ENCODE peak calls at places on chromosome 1, in four cellular contexts. I is left ventricle myocardium inferior; J is CD8-positive, alpha-beta T cell; C is fibroblast of lung. D is an unnamed sample.

GRCh38 chr1:76177644-76178043 is 103.1 kb downstream of the ST6GALNAC3 start:
- DNase-seq in I (no peak), J (no peak), C (no peak), D (no peak)

GRCh38 chr1:109191377-109191776 is 22.3 kb upstream of the SARS1 start:
- DNase-seq in I (no peak), J (no peak), C (no peak), D (no peak)

GRCh38 chr1:13699510-13699909 is 478 bp upstream of the PRDM2 start:
- DNase-seq in I (no peak), J (no peak), C (peak; percentile 20), D (peak; percentile 33)

GRCh38 chr1:150917387-150917786 is 8.8 kb upstream of the SETDB1 start:
- DNase-seq in I (no peak), J (no peak), C (no peak), D (no peak)

GRCh38 chr1:25194054-25194453 is 38.2 kb downstream of the SYF2 start:
- DNase-seq in I (no peak), J (no peak), C (no peak), D (no peak)

GRCh38 chr1:209645574-209646452 is 6.4 kb downstream of the LAMB3 start:
- DNase-seq in I (no peak), J (no peak), C (no peak), D (no peak)

GRCh38 chr1:32881871-32882850 is 4.1 kb upstream of the HPCA start:
- DNase-seq in I (peak; percentile 69), J (no peak), C (no peak), D (peak; percentile 81)

GRCh38 chr1:193402032-193402431 is 215.6 kb upstream of the B3GALT2 start:
- DNase-seq in I (no peak), J (no peak), C (no peak), D (no peak)

GRCh38 chr1:25695066-25695990 is 78.7 kb downstream of the MAN1C1 start:
- DNase-seq in I (peak; percentile 80), J (no peak), C (peak; percentile 100), D (peak; percentile 89)

GRCh38 chr1:984476-984814 is 2.6 kb upstream of the PERM1 start:
- DNase-seq in I (no peak), J (no peak), C (no peak), D (no peak)

DNA sequence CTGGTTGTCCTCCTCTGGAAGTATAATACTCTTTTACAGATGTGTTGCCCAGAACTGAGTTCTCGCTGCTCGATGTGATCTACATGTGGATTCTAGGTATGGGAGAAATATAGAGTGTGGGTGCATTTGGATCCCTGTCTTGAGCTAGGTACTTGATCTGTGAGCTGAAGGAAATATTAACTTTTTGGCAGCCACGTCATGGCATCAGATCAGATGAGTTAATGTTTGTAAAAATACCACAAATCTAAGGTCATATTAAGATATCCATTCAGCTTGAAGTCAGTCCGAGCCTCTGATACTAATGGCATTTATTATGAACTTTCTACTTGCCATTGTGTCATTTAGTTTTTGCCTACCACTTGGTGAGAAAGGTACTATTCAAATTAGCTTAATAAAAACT is 24.6 kb downstream of the MAPKAPK2 start:
- DNase-seq in I (no peak), J (no peak), C (no peak), D (no peak)
- H3K4me1 ChIP-seq in I (peaks cover 98% of the 10 kb centered on the region), J (peaks cover 64% of the 10 kb centered on the region), C (peaks cover 63% of the 10 kb centered on the region), D (peaks cover 97% of the 10 kb centered on the region)

DNA sequence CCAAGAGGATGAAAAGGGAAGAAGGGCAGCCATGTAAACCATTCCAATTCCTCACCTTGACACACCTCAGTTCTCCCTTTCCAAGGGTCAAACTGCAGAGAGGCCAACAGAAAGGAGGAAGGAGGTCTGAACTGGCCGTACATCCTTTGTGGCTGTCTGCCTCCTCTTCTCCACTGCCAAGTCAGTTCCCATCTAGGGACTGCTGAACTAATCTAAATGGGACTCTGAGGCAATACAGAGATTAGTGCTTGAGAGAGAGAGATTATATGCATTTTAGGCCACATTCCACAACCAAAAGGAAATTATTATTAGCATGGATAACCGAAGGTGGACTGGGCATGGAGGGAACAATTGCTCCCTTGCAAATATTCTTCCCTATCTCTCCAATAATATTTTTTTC is 2.7 kb downstream of the ARHGEF11 start:
- DNase-seq in I (no peak), J (no peak), C (no peak), D (no peak)
- H3K4me1 ChIP-seq in I (peaks cover 67% of the 10 kb centered on the region), J (peaks cover 18% of the 10 kb centered on the region), C (peaks cover 4% of the 10 kb centered on the region), D (peaks cover 58% of the 10 kb centered on the region)

GRCh38 chr1:86708923-86709322 is 4.5 kb downstream of the SH3GLB1 start:
- DNase-seq in I (no peak), J (no peak), C (peak; percentile 34), D (no peak)

GRCh38 chr1:86714159-86714558 is 9.8 kb downstream of the SH3GLB1 start:
- DNase-seq in I (no peak), J (no peak), C (peak; percentile 31), D (no peak)

GRCh38 chr1:86712088-86712860 is 7.9 kb downstream of the SH3GLB1 start:
- DNase-seq in I (no peak), J (no peak), C (no peak), D (no peak)

GRCh38 chr1:86714561-86715244 is 10.3 kb downstream of the SH3GLB1 start:
- DNase-seq in I (no peak), J (no peak), C (no peak), D (no peak)

GRCh38 chr1:86713477-86713876 is 9.1 kb downstream of the SH3GLB1 start:
- DNase-seq in I (no peak), J (no peak), C (no peak), D (no peak)
- H3K4me1 ChIP-seq in I (peaks cover 98% of the 10 kb centered on the region), J (peaks cover 19% of the 10 kb centered on the region), C (peaks cover 2% of the 10 kb centered on the region), D (peaks cover 49% of the 10 kb centered on the region)

DNA sequence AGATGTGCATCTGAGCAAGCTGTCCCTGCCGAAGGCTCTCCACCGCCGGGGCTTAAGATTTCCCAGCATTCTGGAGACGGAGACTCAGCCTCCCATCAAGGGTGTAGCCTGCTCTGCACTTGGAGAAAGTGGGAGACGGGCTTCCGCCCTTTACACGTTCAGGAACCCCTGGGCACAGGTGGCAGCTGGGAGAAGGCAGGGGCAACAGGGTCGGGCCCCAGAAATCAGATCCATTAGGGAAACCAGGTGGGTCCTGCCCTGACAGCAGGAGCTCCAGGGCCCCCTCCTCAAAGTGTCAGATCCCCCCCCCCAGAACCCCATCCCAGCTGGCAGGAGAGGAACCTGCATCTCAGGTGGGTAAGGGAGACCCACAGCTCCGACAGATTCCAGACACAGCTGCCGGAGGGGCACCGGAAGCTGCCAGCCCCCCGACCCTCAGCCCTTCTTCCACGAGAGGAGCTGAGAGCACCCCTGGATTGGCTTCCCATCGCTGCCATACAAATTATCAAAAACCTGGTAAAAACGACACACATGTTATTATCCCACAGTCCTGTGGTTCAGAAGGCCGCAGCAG is 236.6 kb downstream of the NPHP4 start:
- DNase-seq in I (no peak), J (no peak), C (no peak), D (peak; percentile 17)
- H3K4me1 ChIP-seq in I (peaks cover 17% of the 10 kb centered on the region), J (no peaks in the 10 kb centered on the region), C (no peaks in the 10 kb centered on the region), D (peaks cover 4% of the 10 kb centered on the region)

DNA sequence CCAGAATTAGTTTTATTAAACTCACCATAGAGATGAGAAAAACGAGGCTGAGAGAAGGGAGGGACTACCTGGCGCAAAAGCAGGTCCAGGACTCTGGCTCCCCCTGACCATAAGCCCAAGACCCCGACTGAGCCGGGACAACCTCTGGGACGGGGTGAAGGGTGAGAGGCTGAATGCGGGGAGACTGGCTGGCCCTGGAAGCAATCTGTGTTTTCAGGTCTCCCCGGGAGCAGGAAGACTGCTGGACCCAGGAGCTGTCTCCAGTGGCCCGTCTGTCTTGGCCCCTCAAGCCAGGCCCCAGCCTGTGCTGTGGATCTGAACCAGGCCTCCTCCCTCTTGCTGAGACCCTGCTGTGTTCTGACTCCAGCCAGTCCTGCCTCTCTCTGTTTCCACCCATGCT is 240.8 kb downstream of the TRABD2B start:
- DNase-seq in I (no peak), J (no peak), C (no peak), D (no peak)
- H3K4me1 ChIP-seq in I (peaks cover 5% of the 10 kb centered on the region), J (no peaks in the 10 kb centered on the region), C (no peaks in the 10 kb centered on the region), D (peaks cover 7% of the 10 kb centered on the region)

GRCh38 chr1:202251424-202252256 is 58.0 kb downstream of the LGR6 start:
- DNase-seq in I (no peak), J (no peak), C (no peak), D (no peak)
- H3K4me1 ChIP-seq in I (no peaks in the 10 kb centered on the region), J (no peaks in the 10 kb centered on the region), C (no peaks in the 10 kb centered on the region), D (no peaks in the 10 kb centered on the region)

D was measured in heart left ventricle.